ENCODE peak calls at places on chromosomes 7 and 10, in seven cellular contexts. M, B, O, P, E, J and V are unnamed samples.

GRCh38 chr10:60353519-60354258 is 36.0 kb downstream of the ANK3 start:
- DNase-seq in M (peak; percentile 78), B (peak; percentile 51), O (no peak), P (peak; percentile 37), E (no peak), J (no peak), V (no peak)

GRCh38 chr7:125357681-125358440 is 428.2 kb upstream of the POT1 start:
- DNase-seq in M (no peak), B (no peak), O (no peak), P (no peak), E (no peak), J (no peak), V (no peak)

GRCh38 chr10:22573820-22574569 is 140.4 kb downstream of the PIP4K2A start:
- DNase-seq in M (peak; percentile 58), B (peak; percentile 25), O (peak; percentile 32), P (no peak), E (peak; percentile 16), J (peak; percentile 44), V (no peak)

GRCh38 chr10:12782537-12782936 is 219.0 kb downstream of the CCDC3 start:
- DNase-seq in M (peak; percentile 31), B (peak; percentile 52), O (peak; percentile 42), P (peak; percentile 31), E (peak; percentile 66), J (peak; percentile 14), V (no peak)

GRCh38 chr10:127920319-127921074 is 13.6 kb downstream of the PTPRE start:
- DNase-seq in M (no peak), B (no peak), O (no peak), P (no peak), E (no peak), J (no peak), V (no peak)

GRCh38 chr10:104559935-104560334 is 81.2 kb upstream of the SORCS3 start:
- DNase-seq in M (no peak), B (no peak), O (no peak), P (no peak), E (no peak), J (no peak), V (no peak)

GRCh38 chr7:2264158-2264557 is 22.1 kb downstream of the NUDT1 start:
- DNase-seq in M (no peak), B (no peak), O (no peak), P (no peak), E (no peak), J (no peak), V (no peak)

GRCh38 chr7:22728416-22729029 is 1.5 kb downstream of the IL6 start:
- DNase-seq in M (peak; percentile 77), B (peak; percentile 51), O (peak; percentile 55), P (no peak), E (peak; percentile 47), J (peak; percentile 73), V (peak; percentile 54)

GRCh38 chr7:54183055-54183454 is 359.1 kb upstream of the VSTM2A start:
- DNase-seq in M (no peak), B (no peak), O (no peak), P (no peak), E (no peak), J (no peak), V (no peak)

GRCh38 chr7:141700848-141701371 is 1.1 kb downstream of the DENND11 start:
- DNase-seq in M (no peak), B (no peak), O (no peak), P (no peak), E (no peak), J (no peak), V (no peak)

GRCh38 chr10:97434557-97434956 is 8.6 kb downstream of the PGAM1 start:
- DNase-seq in M (no peak), B (no peak), O (no peak), P (no peak), E (no peak), J (no peak), V (no peak)

GRCh38 chr7:141333459-141333858 is 217.8 kb upstream of the AGK start:
- DNase-seq in M (no peak), B (peak; percentile 84), O (no peak), P (no peak), E (no peak), J (no peak), V (no peak)

GRCh38 chr10:62817120-62817762 is 1.1 kb upstream of the EGR2 start:
- DNase-seq in M (no peak), B (peak; percentile 61), O (no peak), P (peak; percentile 51), E (no peak), J (peak; percentile 48), V (no peak)

GRCh38 chr10:83012866-83013265 is 1126.4 kb upstream of the GHITM start:
- DNase-seq in M (no peak), B (no peak), O (no peak), P (no peak), E (no peak), J (peak; percentile 24), V (peak; percentile 11)

GRCh38 chr7:134153493-134154093 is 26.5 kb downstream of the LRGUK start:
- DNase-seq in M (no peak), B (no peak), O (no peak), P (no peak), E (no peak), J (peak; percentile 46), V (no peak)

GRCh38 chr7:82209200-82209599 is 234.4 kb downstream of the CACNA2D1 start:
- DNase-seq in M (no peak), B (no peak), O (no peak), P (no peak), E (no peak), J (no peak), V (no peak)

GRCh38 chr7:43278088-43278644 is 165.7 kb downstream of the HECW1 start:
- DNase-seq in M (no peak), B (no peak), O (no peak), P (no peak), E (no peak), J (no peak), V (no peak)

GRCh38 chr10:114603943-114604342 is 54.1 kb downstream of the ABLIM1 start:
- DNase-seq in M (peak; percentile 9), B (no peak), O (no peak), P (no peak), E (no peak), J (no peak), V (no peak)

GRCh38 chr7:146791344-146792300 is 675.0 kb downstream of the CNTNAP2 start:
- DNase-seq in M (peak; percentile 2), B (peak; percentile 44), O (no peak), P (no peak), E (no peak), J (no peak), V (no peak)

GRCh38 chr10:68261132-68261856 is 29.4 kb upstream of the ATOH7 start:
- DNase-seq in M (no peak), B (no peak), O (no peak), P (peak; percentile 76), E (no peak), J (no peak), V (no peak)

GRCh38 chr7:1533255-1533568 is 2.7 kb downstream of the MAFK start:
- DNase-seq in M (no peak), B (no peak), O (no peak), P (no peak), E (no peak), J (no peak), V (no peak)

GRCh38 chr7:151408839-151409554 is 841 bp downstream of the WDR86 start:
- DNase-seq in M (no peak), B (peak; percentile 68), O (no peak), P (no peak), E (no peak), J (no peak), V (no peak)
- H3K4me3 ChIP-seq in M (no peak overlapping the region), B (peak overlapping the region; percentile 71), O (no peak overlapping the region), P (peak overlapping the region; percentile 68), E (no peak overlapping the region), J (no peak overlapping the region), V (no peak overlapping the region)

GRCh38 chr7:77985974-77986339 is 187.4 kb downstream of the PHTF2 start:
- DNase-seq in M (no peak), B (no peak), O (no peak), P (no peak), E (no peak), J (no peak), V (no peak)

GRCh38 chr7:77985232-77985973 is 186.8 kb downstream of the PHTF2 start:
- DNase-seq in M (no peak), B (no peak), O (no peak), P (no peak), E (no peak), J (no peak), V (no peak)

GRCh38 chr7:77993823-77994222 is 195.2 kb downstream of the PHTF2 start:
- DNase-seq in M (no peak), B (no peak), O (no peak), P (no peak), E (no peak), J (no peak), V (no peak)

GRCh38 chr7:77991656-77992055 is 193.1 kb downstream of the PHTF2 start:
- DNase-seq in M (no peak), B (no peak), O (no peak), P (no peak), E (no peak), J (no peak), V (no peak)

GRCh38 chr7:77989981-77990566 is 191.5 kb downstream of the PHTF2 start:
- DNase-seq in M (no peak), B (no peak), O (no peak), P (no peak), E (no peak), J (no peak), V (no peak)
- TF ChIP-seq CTCF in M (no peak), B (peak; percentile 57), O (no peak), P (no peak), E (no peak), J (no peak), V (peak; percentile 6)

DNA sequence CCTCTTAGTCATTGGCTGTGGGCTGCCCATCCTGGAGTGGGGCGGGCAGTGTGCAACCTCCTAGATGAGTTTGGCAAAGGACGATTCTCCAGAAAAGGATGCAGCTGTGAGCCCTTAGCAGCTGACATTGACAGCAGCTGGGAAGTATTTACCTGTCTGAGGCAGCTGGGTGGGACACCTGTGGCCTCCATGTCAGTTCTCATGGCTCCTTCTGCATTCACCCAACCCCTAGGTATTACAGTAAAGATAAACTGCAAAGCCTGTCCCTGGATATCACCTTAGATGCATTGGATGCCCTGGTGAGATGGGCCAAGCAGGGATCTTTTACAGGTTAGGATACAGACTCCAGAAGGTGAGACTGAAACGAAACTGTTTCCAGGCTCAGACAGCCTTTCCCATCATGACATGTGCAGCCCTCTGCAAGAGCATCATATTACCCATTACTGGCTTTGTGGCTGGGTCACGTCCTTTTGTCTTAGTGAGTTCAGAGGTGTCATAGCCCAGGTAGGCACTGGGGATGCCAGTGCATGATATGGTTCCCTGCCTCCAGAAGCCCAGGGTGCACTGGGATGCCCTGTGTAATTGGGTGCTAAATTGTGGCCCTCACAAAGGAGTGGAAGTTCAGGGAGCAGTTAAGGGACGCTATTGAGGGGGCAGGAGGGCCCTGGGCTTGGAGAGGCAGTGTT is 28.9 kb downstream of the MINDY4 start:
- DNase-seq in M (no peak), B (no peak), O (no peak), P (no peak), E (no peak), J (no peak), V (no peak)
- H3K4me3 ChIP-seq in M (no peak overlapping the region), B (no peak overlapping the region), O (no peak overlapping the region), P (no peak overlapping the region), E (no peak overlapping the region), J (no peak overlapping the region), V (no peak overlapping the region)

DNA sequence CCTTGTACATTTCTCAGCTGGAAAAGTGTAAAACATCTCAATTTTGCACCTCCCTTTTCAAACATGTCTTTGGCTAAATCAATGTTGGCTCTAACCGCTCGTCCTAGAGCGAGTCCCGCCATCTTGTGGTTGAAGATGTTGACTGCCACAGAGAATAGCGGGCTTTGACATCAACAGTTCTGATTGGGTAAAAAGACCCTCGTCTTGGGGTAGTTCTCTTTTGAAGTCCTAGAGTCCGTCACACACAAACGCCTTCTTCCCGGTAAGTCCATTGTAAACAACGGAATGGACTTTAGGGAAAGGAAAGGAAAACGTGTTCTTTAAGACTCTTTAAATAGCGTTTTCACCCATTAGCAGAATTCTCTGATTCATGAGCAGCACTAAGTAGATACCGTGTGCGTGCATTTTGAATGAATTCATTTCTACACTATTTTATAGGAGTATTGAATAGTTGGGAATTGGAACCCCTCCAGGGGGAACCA is 454 bp upstream of the RPP30 start:
- DNase-seq in M (peak; percentile 90), B (peak; percentile 88), O (no peak), P (no peak), E (peak; percentile 65), J (peak; percentile 55), V (no peak)
- TF ChIP-seq CTCF in M (peak; percentile 70), B (peak; percentile 72), O (no peak), P (peak; percentile 65), E (peak; percentile 61), J (peak; percentile 62), V (peak; percentile 52)